ENCODE peak calls at places on chromosomes 16 and 17, in eight cellular contexts. P is kidney, I is HTR-8/SVneo, K is HCEC 1CT, S is iPS DF 6.9, J is SW480, V is heart right ventricle, Q is body of pancreas. U is an unnamed sample.

GRCh38 chr16:27703545-27703944 is 153.6 kb downstream of the KATNIP start:
- DNase-seq in P (peak), I (no peak), K (peak), S (no peak), J (no peak), V (no peak), Q (no peak), U (no peak)

GRCh38 chr17:40448639-40449261 is 5.5 kb downstream of the IGFBP4 start:
- DNase-seq in P (no peak), I (no peak), K (no peak), S (no peak), J (no peak), V (no peak), Q (peak), U (no peak)

GRCh38 chr17:2435181-2435741 is 34.4 kb upstream of the MNT start:
- DNase-seq in P (no peak), I (no peak), K (no peak), S (no peak), J (no peak), V (no peak), Q (no peak), U (peak)

GRCh38 chr17:14622622-14623101 is 321.8 kb downstream of the HS3ST3B1 start:
- DNase-seq in P (no peak), I (peak), K (no peak), S (no peak), J (no peak), V (no peak), Q (no peak), U (no peak)

GRCh38 chr16:31352344-31353115 is 2.4 kb upstream of the ITGAX start:
- DNase-seq in P (peak), I (no peak), K (no peak), S (no peak), J (no peak), V (no peak), Q (no peak), U (peak)

GRCh38 chr17:37317867-37318266 is 57.9 kb upstream of the C17orf78 start:
- DNase-seq in P (no peak), I (no peak), K (no peak), S (no peak), J (no peak), V (no peak), Q (no peak), U (no peak)

GRCh38 chr17:38982858-38983746 is 15.9 kb upstream of the FBXO47 start:
- DNase-seq in P (no peak), I (peak), K (peak), S (no peak), J (peak), V (peak), Q (peak), U (peak)

GRCh38 chr17:67243284-67243683 is 1.7 kb downstream of the HELZ start:
- DNase-seq in P (no peak), I (no peak), K (no peak), S (no peak), J (no peak), V (no peak), Q (no peak), U (no peak)